ENCODE peak calls at places on chromosomes 13 and 19, in ten cellular contexts. D is testis, K is AG04449, G is H9, B is RWPE1, T is fibroblast of lung, A is hepatocyte, H is AG09309, R is lung, Q is fibroblast of mammary gland. W is an unnamed sample.

GRCh38 chr19:46925548-46925950 is 64.8 kb downstream of the ARHGAP35 start:
- DNase-seq in D (no peak), K (no peak), G (no peak), B (peak), T (peak), A (peak), H (no peak), R (no peak), Q (no peak), W (no peak)

GRCh38 chr13:50672025-50672424 is 171.5 kb downstream of the DLEU7 start:
- DNase-seq in D (peak), K (no peak), G (no peak), B (no peak), T (no peak), A (peak), H (no peak), R (no peak), Q (no peak), W (no peak)

GRCh38 chr13:109010912-109011311 is 381.5 kb downstream of the MYO16 start:
- DNase-seq in D (no peak), K (no peak), G (peak), B (no peak), T (no peak), A (no peak), H (no peak), R (no peak), Q (no peak), W (no peak)

GRCh38 chr19:43504426-43505185 is at the start of gene PHLDB3:
- DNase-seq in D (peak), K (no peak), G (peak), B (no peak), T (peak), A (peak), H (no peak), R (peak), Q (no peak), W (peak)

GRCh38 chr13:94708031-94708571 is 4.2 kb downstream of the SOX21 start:
- DNase-seq in D (no peak), K (no peak), G (peak), B (no peak), T (no peak), A (no peak), H (no peak), R (no peak), Q (no peak), W (peak)

GRCh38 chr13:79258489-79258888 is 147.6 kb downstream of the RBM26 start:
- DNase-seq in D (no peak), K (no peak), G (no peak), B (no peak), T (no peak), A (no peak), H (no peak), R (no peak), Q (no peak), W (no peak)

GRCh38 chr13:52850396-52851152 is 2.1 kb upstream of the PCDH8 start:
- DNase-seq in D (peak), K (no peak), G (peak), B (peak), T (peak), A (peak), H (no peak), R (peak), Q (peak), W (peak)

GRCh38 chr13:52158629-52159158 is 703 bp downstream of the NEK3 start:
- DNase-seq in D (peak), K (no peak), G (no peak), B (peak), T (peak), A (peak), H (no peak), R (no peak), Q (peak), W (no peak)

GRCh38 chr19:1189419-1189818 is 15.4 kb upstream of the SBNO2 start:
- DNase-seq in D (no peak), K (no peak), G (no peak), B (no peak), T (peak), A (no peak), H (no peak), R (no peak), Q (no peak), W (no peak)

GRCh38 chr13:35349673-35350278 is 126.7 kb downstream of the MAB21L1 start:
- DNase-seq in D (no peak), K (no peak), G (no peak), B (peak), T (peak), A (peak), H (no peak), R (no peak), Q (peak), W (no peak)

GRCh38 chr13:110422913-110423688 is 116.0 kb downstream of the COL4A2 start:
- DNase-seq in D (no peak), K (no peak), G (no peak), B (peak), T (peak), A (no peak), H (no peak), R (no peak), Q (peak), W (no peak)

GRCh38 chr19:44951179-44952159 is 3.7 kb upstream of the CLPTM1 start:
- DNase-seq in D (peak), K (peak), G (peak), B (peak), T (peak), A (peak), H (peak), R (peak), Q (peak), W (peak)

GRCh38 chr13:95643471-95643813 is 1.1 kb downstream of the DZIP1 start:
- DNase-seq in D (peak), K (no peak), G (peak), B (peak), T (peak), A (peak), H (no peak), R (no peak), Q (peak), W (no peak)

GRCh38 chr13:30881931-30882899 is 23.9 kb upstream of the MEDAG start:
- DNase-seq in D (no peak), K (no peak), G (no peak), B (no peak), T (no peak), A (no peak), H (no peak), R (no peak), Q (no peak), W (no peak)

GRCh38 chr19:11551603-11552235 is 7.3 kb downstream of the ELOF1 start:
- DNase-seq in D (no peak), K (no peak), G (peak), B (no peak), T (no peak), A (no peak), H (no peak), R (no peak), Q (no peak), W (peak)

GRCh38 chr19:39671739-39672363 is 16.1 kb downstream of the LGALS16 start:
- DNase-seq in D (peak), K (no peak), G (peak), B (peak), T (peak), A (peak), H (peak), R (peak), Q (peak), W (no peak)

GRCh38 chr13:31074750-31075149 is 87.0 kb downstream of the HSPH1 start:
- DNase-seq in D (no peak), K (no peak), G (no peak), B (no peak), T (no peak), A (no peak), H (no peak), R (no peak), Q (no peak), W (no peak)

GRCh38 chr19:17405250-17406038 is at the start of gene BST2:
- DNase-seq in D (peak), K (no peak), G (peak), B (peak), T (peak), A (peak), H (no peak), R (peak), Q (no peak), W (no peak)

GRCh38 chr13:20664304-20664703 is 39.2 kb upstream of the IL17D start:
- DNase-seq in D (no peak), K (no peak), G (no peak), B (no peak), T (no peak), A (no peak), H (no peak), R (no peak), Q (no peak), W (no peak)

GRCh38 chr19:9061879-9062278 is 25.0 kb upstream of the OR1M1 start:
- DNase-seq in D (no peak), K (no peak), G (no peak), B (no peak), T (peak), A (no peak), H (no peak), R (no peak), Q (no peak), W (no peak)

GRCh38 chr13:39149896-39150295 is 111.6 kb downstream of the NHLRC3 start:
- DNase-seq in D (no peak), K (no peak), G (no peak), B (no peak), T (no peak), A (no peak), H (no peak), R (peak), Q (no peak), W (no peak)

GRCh38 chr19:3154957-3155736 is 19.3 kb downstream of the GNA15 start:
- DNase-seq in D (peak), K (peak), G (no peak), B (peak), T (peak), A (no peak), H (peak), R (peak), Q (peak), W (no peak)

GRCh38 chr19:15836595-15837398 is 21.3 kb upstream of the OR10H1 start:
- DNase-seq in D (peak), K (peak), G (no peak), B (peak), T (peak), A (no peak), H (peak), R (peak), Q (peak), W (peak)

GRCh38 chr13:98647121-98647520 is 70.2 kb upstream of the STK24 start:
- DNase-seq in D (no peak), K (no peak), G (no peak), B (no peak), T (no peak), A (no peak), H (no peak), R (no peak), Q (no peak), W (no peak)

GRCh38 chr19:41000310-41000737 is 9.2 kb downstream of the CYP2B6 start:
- DNase-seq in D (no peak), K (no peak), G (no peak), B (peak), T (no peak), A (peak), H (no peak), R (peak), Q (no peak), W (no peak)

GRCh38 chr13:24228852-24229458 is 68.4 kb downstream of the SPATA13 start:
- DNase-seq in D (peak), K (no peak), G (no peak), B (peak), T (peak), A (peak), H (peak), R (no peak), Q (peak), W (no peak)

GRCh38 chr19:40280608-40281221 is 4.4 kb downstream of the AKT2 start:
- DNase-seq in D (peak), K (no peak), G (peak), B (no peak), T (no peak), A (peak), H (no peak), R (peak), Q (no peak), W (no peak)

GRCh38 chr13:54402495-54402894 is 1373.9 kb downstream of the OLFM4 start:
- DNase-seq in D (no peak), K (no peak), G (no peak), B (no peak), T (no peak), A (no peak), H (no peak), R (no peak), Q (no peak), W (no peak)

GRCh38 chr19:33071887-33072286 is 7.2 kb upstream of the RHPN2 start:
- DNase-seq in D (no peak), K (no peak), G (no peak), B (no peak), T (peak), A (no peak), H (no peak), R (no peak), Q (no peak), W (no peak)

GRCh38 chr13:98835156-98835555 is 82.7 kb upstream of the SLC15A1 start:
- DNase-seq in D (no peak), K (no peak), G (no peak), B (no peak), T (no peak), A (no peak), H (no peak), R (no peak), Q (no peak), W (no peak)

GRCh38 chr19:918481-919156 is 1.5 kb downstream of the KISS1R start:
- DNase-seq in D (no peak), K (no peak), G (no peak), B (no peak), T (no peak), A (no peak), H (no peak), R (no peak), Q (no peak), W (no peak)

GRCh38 chr13:25966086-25966485 is 85.7 kb downstream of the SHISA2 start:
- DNase-seq in D (no peak), K (no peak), G (no peak), B (no peak), T (peak), A (peak), H (no peak), R (no peak), Q (no peak), W (no peak)

GRCh38 chr13:76027131-76027530 is 391.0 kb downstream of the LMO7 start:
- DNase-seq in D (no peak), K (no peak), G (no peak), B (no peak), T (no peak), A (no peak), H (no peak), R (no peak), Q (no peak), W (no peak)

GRCh38 chr13:45540195-45540594 is 75.3 kb downstream of the ERICH6B start:
- DNase-seq in D (no peak), K (no peak), G (no peak), B (no peak), T (no peak), A (no peak), H (no peak), R (no peak), Q (no peak), W (no peak)

GRCh38 chr13:97948041-97948440 is 5.4 kb upstream of the IPO5 start:
- DNase-seq in D (no peak), K (no peak), G (no peak), B (peak), T (peak), A (no peak), H (no peak), R (no peak), Q (peak), W (no peak)

GRCh38 chr19:57192064-57192395 is 730 bp downstream of the ZNF264 start:
- DNase-seq in D (no peak), K (no peak), G (no peak), B (peak), T (peak), A (peak), H (no peak), R (no peak), Q (no peak), W (no peak)

GRCh38 chr13:110533771-110534670 is 27.5 kb downstream of the RAB20 start:
- DNase-seq in D (no peak), K (no peak), G (no peak), B (no peak), T (no peak), A (no peak), H (no peak), R (no peak), Q (no peak), W (no peak)

GRCh38 chr13:25179011-25179410 is 6.9 kb upstream of the AMER2 start:
- DNase-seq in D (no peak), K (no peak), G (no peak), B (no peak), T (no peak), A (no peak), H (no peak), R (no peak), Q (no peak), W (no peak)

DNA sequence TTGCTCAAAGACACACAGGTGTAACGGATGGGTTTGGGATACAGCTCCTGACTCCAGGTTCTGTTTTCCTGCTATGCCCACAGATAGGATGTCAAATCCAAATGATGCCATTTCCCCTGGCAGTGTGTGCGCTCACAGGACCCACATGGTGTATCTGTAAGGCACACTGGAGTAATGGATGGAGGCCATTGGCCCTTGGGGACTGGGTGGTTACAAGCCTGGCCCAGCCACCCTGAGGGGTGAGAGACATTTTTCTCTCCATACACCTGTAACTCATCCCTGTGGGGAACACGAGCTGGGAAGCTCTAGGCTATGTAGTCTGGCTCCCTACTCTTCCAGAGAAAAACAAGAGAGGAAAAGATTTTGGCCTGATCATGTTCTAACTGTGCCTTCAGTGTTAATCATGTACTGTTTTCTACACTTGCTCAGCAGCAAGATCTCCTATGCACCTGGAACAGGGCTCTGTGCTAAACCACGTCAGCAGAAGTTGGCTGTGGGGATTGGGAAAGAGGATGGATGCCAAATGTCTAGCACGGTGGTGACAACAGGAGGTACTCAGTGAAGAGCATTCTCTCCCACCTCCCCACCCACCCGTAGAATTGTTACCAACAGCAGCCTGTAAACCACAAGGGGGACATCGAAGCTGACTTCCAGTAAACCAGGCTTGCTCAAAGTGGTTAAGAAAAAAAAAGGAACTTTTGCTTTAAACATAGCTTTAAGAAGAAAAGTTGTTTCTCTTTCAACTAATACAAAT is 237.0 kb downstream of the LACC1 start:
- DNase-seq in D (no peak), K (no peak), G (no peak), B (no peak), T (peak), A (no peak), H (no peak), R (no peak), Q (no peak), W (no peak)
- TF ChIP-seq CTCF in D (no peak), K (no peak), G (peak), B (no peak), T (no peak), A (peak), H (peak), R (no peak), Q (peak), W (no peak)

DNA sequence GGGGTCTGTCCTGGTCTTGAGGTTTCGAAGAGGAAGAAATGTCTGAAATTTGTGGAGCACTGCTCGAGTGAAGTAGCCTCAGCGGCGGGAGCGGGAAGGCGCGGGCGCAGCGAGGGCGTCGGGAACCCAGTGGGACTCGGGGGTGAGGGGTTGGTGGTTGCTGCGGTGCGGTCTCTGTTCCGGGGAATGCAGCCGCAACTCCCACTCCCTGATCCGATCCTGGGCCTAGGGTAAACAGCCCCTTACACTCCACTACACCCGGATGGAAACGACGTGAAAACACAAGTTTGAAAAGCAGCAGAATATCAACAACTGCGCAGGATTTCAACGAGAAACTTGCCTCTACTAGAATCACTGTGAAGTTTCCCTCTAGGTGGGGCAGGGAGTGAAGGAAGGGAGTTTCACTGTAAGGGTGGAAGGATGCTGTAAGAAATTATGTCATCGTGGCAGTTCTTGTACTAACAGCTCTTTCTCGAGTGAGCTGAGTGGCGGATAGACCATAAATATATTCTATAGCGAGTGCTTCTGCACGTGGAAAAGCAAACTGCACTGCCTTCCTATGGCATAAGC is 2.0 kb upstream of the KLF12 start:
- DNase-seq in D (peak), K (no peak), G (no peak), B (peak), T (peak), A (peak), H (no peak), R (no peak), Q (peak), W (peak)
- TF ChIP-seq CTCF in D (no peak), K (no peak), G (no peak), B (no peak), T (no peak), A (no peak), H (no peak), R (no peak), Q (no peak), W (no peak)

GRCh38 chr19:23436318-23436717 is 41.0 kb upstream of the ZNF91 start:
- DNase-seq in D (no peak), K (no peak), G (no peak), B (no peak), T (no peak), A (no peak), H (no peak), R (no peak), Q (no peak), W (no peak)
- TF ChIP-seq CTCF in D (peak), K (no peak), G (peak), B (no peak), T (no peak), A (no peak), H (peak), R (no peak), Q (peak), W (no peak)

DNA sequence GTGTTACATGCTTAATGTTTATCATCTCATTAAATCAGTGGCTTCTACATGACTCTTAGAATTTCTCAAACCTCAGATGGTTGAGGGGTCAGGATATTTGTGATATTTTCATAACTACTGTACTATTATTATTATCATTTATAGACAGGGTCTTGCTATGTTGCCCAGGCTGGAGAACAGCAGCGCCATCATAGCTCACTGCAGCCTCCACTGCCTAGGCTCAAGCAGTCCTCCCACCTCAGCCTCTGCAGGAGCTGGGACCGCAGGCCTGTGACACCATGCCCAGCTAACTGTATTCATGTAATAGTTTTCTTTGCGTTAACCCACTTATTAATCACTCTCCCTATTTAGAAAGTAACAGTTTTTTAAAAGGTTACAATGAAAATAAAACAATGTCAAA is 9.5 kb downstream of the IER2 start:
- DNase-seq in D (peak), K (no peak), G (no peak), B (no peak), T (no peak), A (no peak), H (no peak), R (no peak), Q (no peak), W (no peak)
- TF ChIP-seq CTCF in D (no peak), K (no peak), G (no peak), B (no peak), T (no peak), A (no peak), H (no peak), R (no peak), Q (no peak), W (no peak)